ENCODE peak calls at places on chromosomes 13 and 19, in nine cellular contexts. P, A, L, Y, H, Q, S, J and F are unnamed samples.

GRCh38 chr13:84445776-84446175 is 563.5 kb upstream of the SLITRK1 start:
- DNase-seq in J (peak), Y (peak), S (no peak), H (no peak), Q (no peak), P (no peak), A (no peak), L (no peak), F (peak)

GRCh38 chr13:73039201-73040108 is 19.4 kb upstream of the KLF5 start:
- DNase-seq in A (no peak), S (no peak), Q (no peak), Y (peak), J (no peak), L (no peak), P (no peak), H (no peak), F (no peak)

GRCh38 chr19:55529636-55530230 is 7.2 kb downstream of the SBK2 start:
- DNase-seq in L (no peak), P (no peak), Q (no peak), J (no peak), H (no peak), Y (no peak), A (no peak), S (peak), F (no peak)

GRCh38 chr13:66933994-66934393 is 296.1 kb downstream of the PCDH9 start:
- DNase-seq in Y (peak), J (no peak), A (no peak), L (no peak), S (no peak), P (no peak), Q (no peak), H (no peak), F (peak)

GRCh38 chr19:53424968-53425597 is 6.7 kb upstream of the ZNF761 start:
- DNase-seq in H (peak), S (no peak), A (peak), P (peak), L (peak), Q (peak), J (no peak), Y (peak), F (no peak)

GRCh38 chr19:48393559-48394330 is at the start of gene GRIN2D:
- DNase-seq in S (peak), A (peak), Y (peak), H (no peak), P (no peak), J (no peak), Q (peak), L (no peak), F (no peak)

GRCh38 chr13:47211106-47211505 is 314.3 kb upstream of the HTR2A start:
- DNase-seq in J (no peak), Q (no peak), S (no peak), A (no peak), Y (no peak), P (no peak), H (no peak), L (no peak), F (no peak)

GRCh38 chr13:113804703-113805430 is 45.8 kb downstream of the TMEM255B start:
- DNase-seq in S (peak), L (peak), P (no peak), Y (no peak), Q (no peak), A (no peak), H (no peak), J (no peak), F (peak)

GRCh38 chr13:44801990-44802389 is 187.3 kb downstream of the NUFIP1 start:
- DNase-seq in Y (peak), J (no peak), H (no peak), S (no peak), P (no peak), Q (no peak), A (no peak), L (no peak), F (no peak)

GRCh38 chr13:47933688-47934011 is 67.4 kb downstream of the SUCLA2 start:
- DNase-seq in A (no peak), S (no peak), P (no peak), Y (peak), L (no peak), H (no peak), J (no peak), Q (no peak), F (no peak)

GRCh38 chr19:50496189-50497029 is 14.6 kb downstream of the JOSD2 start:
- DNase-seq in H (no peak), S (peak), Y (no peak), Q (peak), P (no peak), J (no peak), L (peak), A (no peak), F (peak)

GRCh38 chr19:750640-751423 is at the start of gene MISP:
- DNase-seq in J (no peak), S (peak), Q (no peak), A (no peak), Y (no peak), L (no peak), P (no peak), H (no peak), F (peak)

GRCh38 chr13:69363360-69363759 is 744.3 kb upstream of the ATXN8OS start:
- DNase-seq in P (no peak), S (no peak), Q (no peak), Y (no peak), J (no peak), A (no peak), H (no peak), L (no peak), F (no peak)

GRCh38 chr19:41870401-41870873 is 6.6 kb upstream of the CD79A start:
- DNase-seq in J (no peak), Y (peak), A (no peak), Q (no peak), P (no peak), S (no peak), H (no peak), L (no peak), F (no peak)

GRCh38 chr13:87295636-87296035 is 375.5 kb upstream of the SLITRK5 start:
- DNase-seq in Q (no peak), S (no peak), A (no peak), H (no peak), L (no peak), P (no peak), J (no peak), Y (no peak), F (no peak)

GRCh38 chr13:48819376-48819775 is 156.3 kb upstream of the FNDC3A start:
- DNase-seq in A (no peak), Y (peak), J (no peak), P (no peak), Q (no peak), L (no peak), H (no peak), S (no peak), F (no peak)

GRCh38 chr19:55341191-55342043 is 1.7 kb downstream of the KMT5C start:
- DNase-seq in H (no peak), A (peak), J (no peak), Y (peak), L (peak), P (peak), Q (peak), S (peak), F (peak)

GRCh38 chr13:112392719-112393118 is 16.6 kb downstream of the SPACA7 start:
- DNase-seq in Q (no peak), H (no peak), A (no peak), L (no peak), S (no peak), J (no peak), Y (no peak), P (no peak), F (no peak)

GRCh38 chr19:46935066-46935663 is 74.4 kb downstream of the ARHGAP35 start:
- DNase-seq in A (no peak), J (no peak), H (no peak), S (no peak), Q (no peak), P (no peak), L (no peak), Y (no peak), F (no peak)

GRCh38 chr19:48780684-48781391 is 25.5 kb downstream of the FGF21 start:
- DNase-seq in L (no peak), A (peak), Q (no peak), Y (peak), H (no peak), S (no peak), J (no peak), P (peak), F (no peak)

GRCh38 chr13:76783798-76784197 is 102.4 kb downstream of the KCTD12 start:
- DNase-seq in L (no peak), P (no peak), H (no peak), Y (no peak), Q (no peak), S (no peak), J (no peak), A (no peak), F (no peak)

GRCh38 chr13:100533588-100534041 is 55.0 kb downstream of the GGACT start:
- DNase-seq in Y (no peak), Q (no peak), J (no peak), P (no peak), L (no peak), A (no peak), H (no peak), S (peak), F (no peak)

GRCh38 chr19:5967994-5968430 is 9.9 kb downstream of the RANBP3 start:
- DNase-seq in S (no peak), J (no peak), A (peak), Y (peak), H (no peak), L (peak), Q (peak), P (peak), F (no peak)

GRCh38 chr13:79522583-79522982 is 41.6 kb downstream of the NDFIP2 start:
- DNase-seq in S (no peak), P (no peak), L (no peak), H (no peak), J (no peak), Q (no peak), Y (peak), A (no peak), F (no peak)

GRCh38 chr13:106540613-106541012 is 5.2 kb upstream of the EFNB2 start:
- DNase-seq in H (no peak), L (no peak), Y (no peak), S (no peak), J (no peak), P (no peak), Q (no peak), A (no peak), F (no peak)

GRCh38 chr19:24057144-24057543 is 29.8 kb upstream of the ZNF254 start:
- DNase-seq in H (no peak), S (no peak), Y (no peak), J (no peak), L (no peak), P (no peak), A (no peak), Q (no peak), F (no peak)

GRCh38 chr19:7911509-7912143 is 3.0 kb upstream of the TGFBR3L start:
- DNase-seq in P (no peak), Y (no peak), J (no peak), S (peak), H (no peak), A (no peak), L (peak), Q (no peak), F (no peak)

GRCh38 chr13:66693656-66694055 is 536.5 kb downstream of the PCDH9 start:
- DNase-seq in J (no peak), H (no peak), Y (no peak), A (no peak), P (no peak), L (no peak), Q (no peak), S (no peak), F (no peak)

GRCh38 chr13:51673165-51673564 is 88.9 kb downstream of the WDFY2 start:
- DNase-seq in P (no peak), J (no peak), A (no peak), L (no peak), Y (no peak), H (no peak), S (no peak), Q (no peak), F (no peak)

GRCh38 chr13:29021717-29022116 is 201.6 kb downstream of the MTUS2 start:
- DNase-seq in J (no peak), S (no peak), Q (no peak), A (no peak), H (no peak), L (no peak), Y (no peak), P (no peak), F (no peak)

GRCh38 chr13:103965506-103966243 is 899.5 kb upstream of the SLC10A2 start:
- DNase-seq in Q (no peak), A (no peak), L (no peak), H (no peak), Y (no peak), J (no peak), S (no peak), P (no peak), F (no peak)

GRCh38 chr13:44052843-44053607 is 173.3 kb downstream of the LACC1 start:
- DNase-seq in A (no peak), L (peak), P (no peak), Y (peak), J (no peak), S (no peak), Q (peak), H (no peak), F (no peak)

GRCh38 chr19:33383722-33384292 is 10.3 kb downstream of the CEBPG start:
- DNase-seq in H (no peak), A (no peak), Y (no peak), Q (no peak), L (no peak), P (no peak), J (no peak), S (peak), F (no peak)

GRCh38 chr13:75685239-75685697 is 49.1 kb downstream of the LMO7 start:
- DNase-seq in Q (no peak), A (no peak), L (no peak), S (no peak), J (peak), H (no peak), P (no peak), Y (peak), F (no peak)
- TF ChIP-seq CTCF in Q (peak), A (peak), L (no peak), S (no peak), J (peak), H (no peak), P (no peak), Y (peak), F (no peak)

GRCh38 chr19:2251577-2252480 is 2.7 kb downstream of the AMH start:
- DNase-seq in J (no peak), S (peak), H (no peak), Y (no peak), Q (no peak), A (peak), L (peak), P (no peak), F (peak)
- H3K4me3 ChIP-seq in J (no peak), S (peak), H (peak), Y (no peak), Q (no peak), A (no peak), L (peak), P (no peak), F (no peak)

GRCh38 chr19:14514215-14514871 is 3.9 kb downstream of the DNAJB1 start:
- DNase-seq in A (no peak), J (no peak), P (no peak), S (no peak), L (no peak), H (no peak), Y (no peak), Q (no peak), F (no peak)

GRCh38 chr19:14516746-14517438 is 1.3 kb downstream of the DNAJB1 start:
- DNase-seq in A (no peak), S (no peak), L (no peak), H (no peak), Y (no peak), J (no peak), P (no peak), Q (no peak), F (no peak)

GRCh38 chr19:14517446-14517839 is 754 bp downstream of the DNAJB1 start:
- DNase-seq in L (no peak), Q (peak), P (no peak), J (no peak), H (no peak), A (no peak), Y (peak), S (no peak), F (no peak)

GRCh38 chr19:14515501-14516047 is 2.6 kb downstream of the DNAJB1 start:
- DNase-seq in H (no peak), A (no peak), J (no peak), Q (no peak), Y (no peak), L (no peak), P (no peak), S (peak), F (no peak)

GRCh38 chr19:14516048-14516534 is 2.1 kb downstream of the DNAJB1 start:
- DNase-seq in A (no peak), Q (no peak), P (no peak), Y (no peak), S (no peak), H (no peak), L (no peak), J (no peak), F (no peak)
- TF ChIP-seq CTCF in A (no peak), Q (no peak), P (no peak), Y (no peak), S (no peak), H (no peak), L (no peak), J (no peak), F (peak)

GRCh38 chr19:16139752-16140151 is 3.7 kb upstream of the HSH2D start:
- DNase-seq in P (no peak), L (no peak), J (no peak), Q (no peak), S (no peak), Y (no peak), A (no peak), H (no peak), F (no peak)
- H3K4me3 ChIP-seq in P (no peak), L (no peak), J (no peak), Q (no peak), S (no peak), Y (no peak), A (no peak), H (no peak), F (no peak)

GRCh38 chr19:12478234-12478941 is 6.2 kb downstream of the ZNF709 start:
- DNase-seq in J (no peak), Q (no peak), A (no peak), Y (no peak), P (no peak), H (no peak), L (no peak), S (no peak), F (no peak)
- TF ChIP-seq CTCF in J (no peak), Q (no peak), A (no peak), Y (no peak), P (no peak), H (no peak), L (no peak), S (no peak), F (no peak)

DNA sequence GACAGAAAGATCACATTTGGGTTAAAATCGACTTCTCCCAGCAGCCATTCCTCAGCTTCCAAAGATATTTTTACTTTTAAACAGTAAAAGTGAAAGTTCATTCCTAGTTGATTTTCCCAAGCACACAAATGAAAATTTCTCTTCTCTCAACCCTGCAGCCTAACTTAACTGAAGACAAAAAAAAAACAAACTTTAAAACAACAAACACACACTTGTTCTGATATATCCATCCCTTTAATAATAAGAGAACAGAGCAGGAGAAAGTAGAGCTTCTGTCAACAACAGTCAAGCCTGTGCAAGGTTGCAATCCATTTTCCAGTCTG is 72.9 kb downstream of the STK24 start:
- DNase-seq in S (no peak), Y (no peak), A (no peak), H (no peak), J (no peak), Q (no peak), L (no peak), P (no peak), F (no peak)
- H3K4me3 ChIP-seq in S (no peak), Y (no peak), A (no peak), H (no peak), J (no peak), Q (no peak), L (no peak), P (no peak), F (no peak)

DNA sequence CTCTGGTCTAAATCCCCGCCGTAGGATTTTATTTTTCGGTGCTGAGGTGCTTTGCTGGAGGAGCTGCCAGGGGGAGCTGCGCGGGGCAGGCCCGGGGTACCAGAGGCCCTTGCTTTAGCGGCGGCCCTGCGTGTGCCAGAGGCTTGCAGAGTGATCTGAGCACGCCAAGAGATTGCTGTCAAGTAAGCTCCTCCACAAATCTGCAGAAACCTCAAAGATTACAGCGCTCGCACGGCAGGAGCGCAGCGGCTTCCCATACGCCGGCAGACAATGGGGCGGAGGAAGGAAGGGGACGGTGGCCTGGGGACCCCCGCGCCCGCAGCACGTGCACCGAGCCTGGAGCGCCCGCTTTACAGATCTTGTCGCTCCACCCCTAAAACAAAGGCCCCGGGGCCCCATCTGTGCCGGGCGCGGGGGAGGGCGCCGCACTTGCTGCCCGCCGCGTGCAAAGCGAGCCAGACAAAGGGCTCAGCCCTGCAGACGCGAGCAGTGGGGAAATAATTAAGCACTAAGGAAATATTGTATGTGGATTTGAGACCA is 9.1 kb upstream of the C19orf12 start:
- DNase-seq in L (no peak), P (no peak), Q (peak), J (no peak), S (peak), H (no peak), Y (no peak), A (no peak), F (no peak)
- TF ChIP-seq CTCF in L (no peak), P (peak), Q (no peak), J (no peak), S (no peak), H (no peak), Y (no peak), A (no peak), F (no peak)

GRCh38 chr19:3882041-3882384 is 1.5 kb downstream of the ATCAY start:
- DNase-seq in H (no peak), J (no peak), A (no peak), Y (no peak), Q (no peak), S (no peak), P (no peak), L (no peak), F (no peak)

GRCh38 chr19:3880471-3881271 is at the start of gene ATCAY:
- DNase-seq in A (peak), J (no peak), L (no peak), S (peak), Y (no peak), P (no peak), H (no peak), Q (peak), F (no peak)

GRCh38 chr19:3879656-3880055 is 829 bp upstream of the ATCAY start:
- DNase-seq in P (no peak), J (no peak), H (no peak), S (no peak), L (no peak), Y (no peak), A (no peak), Q (no peak), F (no peak)

GRCh38 chr19:3881272-3882040 is 971 bp downstream of the ATCAY start:
- DNase-seq in Y (no peak), J (no peak), P (no peak), L (no peak), A (peak), S (no peak), H (no peak), Q (no peak), F (no peak)
- H3K4me3 ChIP-seq in Y (no peak), J (no peak), P (no peak), L (no peak), A (peak), S (no peak), H (no peak), Q (no peak), F (no peak)

GRCh38 chr13:97067342-97067895 is 73.1 kb upstream of the OXGR1 start:
- DNase-seq in J (no peak), L (no peak), Y (peak), A (no peak), H (no peak), Q (no peak), S (peak), P (no peak), F (no peak)
- TF ChIP-seq CTCF in J (no peak), L (no peak), Y (no peak), A (no peak), H (no peak), Q (peak), S (no peak), P (no peak), F (peak)

GRCh38 chr19:21603431-21604153 is 98.2 kb downstream of the ZNF429 start:
- DNase-seq in H (no peak), L (no peak), P (no peak), S (no peak), Y (no peak), J (no peak), Q (peak), A (peak), F (no peak)
- H3K4me3 ChIP-seq in H (peak), L (no peak), P (peak), S (no peak), Y (peak), J (no peak), Q (no peak), A (no peak), F (no peak)